ENCODE peak calls at places on chromosomes 2 and 18, in five cellular contexts. I is CD8-positive, alpha-beta T cell; R is heart right ventricle; N is IMR-90; P is aorta. J is an unnamed sample.

GRCh38 chr2:47422560-47422959 is 19.6 kb downstream of the MSH2 start:
- ATAC-seq in I (no peak), R (no peak), N (peak; percentile 66), P (no peak), J (no peak)

GRCh38 chr2:19021721-19022120 is 336.7 kb downstream of the OSR1 start:
- ATAC-seq in I (no peak), R (peak; percentile 29), N (peak; percentile 31), P (no peak), J (no peak)

GRCh38 chr18:3499498-3499897 is 49.5 kb downstream of the TGIF1 start:
- ATAC-seq in I (no peak), R (no peak), N (peak; percentile 57), P (peak; percentile 41), J (no peak)

GRCh38 chr2:217797170-217797569 is 205.6 kb downstream of the TNS1 start:
- ATAC-seq in I (no peak), R (peak; percentile 21), N (no peak), P (no peak), J (peak; percentile 14)

GRCh38 chr2:234494361-234495075 is 2.4 kb downstream of the ARL4C start:
- ATAC-seq in I (peak; percentile 14), R (no peak), N (no peak), P (no peak), J (no peak)

GRCh38 chr2:147910990-147911473 is 66.2 kb downstream of the ACVR2A start:
- ATAC-seq in I (no peak), R (no peak), N (peak; percentile 53), P (peak; percentile 81), J (no peak)

GRCh38 chr2:227057060-227057459 is 106.9 kb downstream of the COL4A4 start:
- ATAC-seq in I (no peak), R (no peak), N (no peak), P (no peak), J (no peak)

GRCh38 chr2:46705663-46706062 is 209.9 kb downstream of the MCFD2 start:
- ATAC-seq in I (no peak), R (no peak), N (no peak), P (no peak), J (no peak)

GRCh38 chr2:204040016-204040415 is 103.5 kb downstream of the ICOS start:
- ATAC-seq in I (no peak), R (no peak), N (no peak), P (no peak), J (no peak)

GRCh38 chr2:128750328-128751165 is 431.9 kb upstream of the HS6ST1 start:
- ATAC-seq in I (no peak), R (peak; percentile 16), N (no peak), P (peak; percentile 22), J (no peak)

GRCh38 chr18:74819433-74820059 is 221.9 kb downstream of the ZNF407 start:
- ATAC-seq in I (no peak), R (no peak), N (no peak), P (no peak), J (no peak)

GRCh38 chr18:13077473-13077872 is 86.3 kb downstream of the CEP192 start:
- ATAC-seq in I (no peak), R (no peak), N (no peak), P (no peak), J (no peak)

GRCh38 chr2:141611981-141612380 is 518.8 kb downstream of the LRP1B start:
- ATAC-seq in I (no peak), R (no peak), N (peak; percentile 66), P (no peak), J (no peak)

GRCh38 chr2:3595409-3595808 is 497 bp downstream of the COLEC11 start:
- ATAC-seq in I (no peak), R (peak; percentile 11), N (no peak), P (peak; percentile 29), J (no peak)

GRCh38 chr2:60441791-60442190 is 111.7 kb downstream of the BCL11A start:
- ATAC-seq in I (no peak), R (no peak), N (no peak), P (no peak), J (no peak)

GRCh38 chr2:215188078-215188477 is 49.7 kb upstream of the ABCA12 start:
- ATAC-seq in I (no peak), R (no peak), N (no peak), P (no peak), J (no peak)

GRCh38 chr2:110219496-110220192 is 7.3 kb upstream of the MTLN start:
- ATAC-seq in I (no peak), R (no peak), N (peak; percentile 62), P (no peak), J (no peak)

GRCh38 chr2:170743530-170744239 is 26.5 kb upstream of the ERICH2 start:
- ATAC-seq in I (no peak), R (no peak), N (no peak), P (no peak), J (no peak)

GRCh38 chr2:213710164-213710563 is 425.9 kb downstream of the SPAG16 start:
- ATAC-seq in I (no peak), R (no peak), N (no peak), P (no peak), J (no peak)

GRCh38 chr18:54238181-54238936 is 13.9 kb upstream of the MBD2 start:
- ATAC-seq in I (no peak), R (no peak), N (no peak), P (no peak), J (no peak)

GRCh38 chr2:221399183-221399582 is 172.9 kb downstream of the EPHA4 start:
- ATAC-seq in I (no peak), R (no peak), N (no peak), P (no peak), J (no peak)

GRCh38 chr18:8212893-8213805 is 396.1 kb upstream of the RAB12 start:
- ATAC-seq in I (no peak), R (peak; percentile 67), N (peak; percentile 69), P (no peak), J (no peak)

GRCh38 chr2:172230783-172231446 is 128.2 kb upstream of the DLX2 start:
- ATAC-seq in I (no peak), R (no peak), N (no peak), P (no peak), J (no peak)

GRCh38 chr18:70382032-70382431 is 93.2 kb downstream of the SOCS6 start:
- ATAC-seq in I (no peak), R (no peak), N (no peak), P (no peak), J (no peak)

GRCh38 chr18:62131305-62131909 is 55.4 kb downstream of the PIGN start:
- ATAC-seq in I (no peak), R (peak; percentile 64), N (peak; percentile 92), P (no peak), J (no peak)

GRCh38 chr2:8821276-8822217 is 15.9 kb downstream of the KIDINS220 start:
- ATAC-seq in I (no peak), R (peak; percentile 97), N (peak; percentile 76), P (peak; percentile 95), J (peak; percentile 99)

GRCh38 chr2:64474200-64474630 is 20.3 kb downstream of the LGALSL start:
- ATAC-seq in I (no peak), R (peak; percentile 15), N (no peak), P (no peak), J (no peak)

GRCh38 chr2:69848186-69848790 is 18.8 kb downstream of the GMCL1 start:
- ATAC-seq in I (no peak), R (no peak), N (no peak), P (no peak), J (no peak)
- H3K4me1 ChIP-seq in I (no peaks in the 10 kb centered on the region), R (no peaks in the 10 kb centered on the region), N (no peaks in the 10 kb centered on the region), P (no peaks in the 10 kb centered on the region), J (no peaks in the 10 kb centered on the region)

GRCh38 chr2:99611034-99611433 is 121.2 kb upstream of the REV1 start:
- ATAC-seq in I (no peak), R (no peak), N (no peak), P (no peak), J (no peak)

GRCh38 chr2:99608861-99609260 is 119.0 kb upstream of the REV1 start:
- ATAC-seq in I (no peak), R (no peak), N (no peak), P (no peak), J (no peak)

GRCh38 chr2:99613992-99614391 is 124.2 kb upstream of the REV1 start:
- ATAC-seq in I (no peak), R (no peak), N (peak; percentile 42), P (no peak), J (no peak)

GRCh38 chr2:99609851-99610381 is 120.1 kb upstream of the REV1 start:
- ATAC-seq in I (no peak), R (no peak), N (no peak), P (no peak), J (no peak)

GRCh38 chr2:99611786-99612185 is 122.0 kb upstream of the REV1 start:
- ATAC-seq in I (no peak), R (no peak), N (no peak), P (no peak), J (no peak)
- H3K4me1 ChIP-seq in I (no peaks in the 10 kb centered on the region), R (peaks cover 2% of the 10 kb centered on the region), N (peaks cover 10% of the 10 kb centered on the region), P (no peaks in the 10 kb centered on the region), J (no peaks in the 10 kb centered on the region)

GRCh38 chr2:61713457-61713856 is 140.4 kb downstream of the FAM161A start:
- ATAC-seq in I (no peak), R (peak; percentile 77), N (no peak), P (no peak), J (no peak)

GRCh38 chr2:61714210-61714609 is 139.7 kb downstream of the FAM161A start:
- ATAC-seq in I (no peak), R (peak; percentile 83), N (no peak), P (no peak), J (no peak)

GRCh38 chr2:61710711-61711110 is 143.1 kb downstream of the FAM161A start:
- ATAC-seq in I (no peak), R (no peak), N (no peak), P (no peak), J (no peak)

GRCh38 chr2:61715501-61715900 is 138.4 kb downstream of the FAM161A start:
- ATAC-seq in I (no peak), R (no peak), N (no peak), P (no peak), J (no peak)

DNA sequence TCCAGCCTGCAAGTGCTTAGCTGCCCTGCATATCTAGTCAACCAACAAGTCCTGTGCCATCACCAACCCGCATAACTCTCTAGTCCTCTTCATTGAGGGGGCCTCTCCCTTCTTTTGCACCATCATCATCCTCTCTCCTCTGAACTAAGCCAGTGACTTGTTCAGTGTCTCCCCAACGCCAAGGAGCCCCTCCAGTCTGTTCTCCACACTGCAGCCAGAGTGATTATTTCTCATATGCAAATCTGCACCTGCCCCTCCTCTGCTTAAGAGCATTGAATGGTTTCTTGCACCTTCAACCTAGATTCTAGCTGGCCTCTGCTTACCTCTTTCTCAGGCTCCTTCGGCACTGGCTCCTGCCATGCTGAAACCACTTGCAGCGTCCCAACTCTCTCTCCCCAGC is 141.8 kb downstream of the FAM161A start:
- ATAC-seq in I (no peak), R (no peak), N (no peak), P (no peak), J (no peak)
- H3K4me1 ChIP-seq in I (no peaks in the 10 kb centered on the region), R (no peaks in the 10 kb centered on the region), N (peaks cover 2% of the 10 kb centered on the region), P (no peaks in the 10 kb centered on the region), J (peaks cover 16% of the 10 kb centered on the region)

GRCh38 chr2:152548996-152549395 is 168.3 kb downstream of the PRPF40A start:
- ATAC-seq in I (no peak), R (no peak), N (peak; percentile 83), P (no peak), J (no peak)
- H3K4me1 ChIP-seq in I (no peaks in the 10 kb centered on the region), R (no peaks in the 10 kb centered on the region), N (peaks cover 12% of the 10 kb centered on the region), P (peaks cover 2% of the 10 kb centered on the region), J (no peaks in the 10 kb centered on the region)

GRCh38 chr18:77114070-77114563 is 18.5 kb downstream of the MBP start:
- ATAC-seq in I (no peak), R (no peak), N (no peak), P (no peak), J (no peak)
- H3K4me1 ChIP-seq in I (peaks cover 72% of the 10 kb centered on the region), R (peaks cover 17% of the 10 kb centered on the region), N (peaks cover 13% of the 10 kb centered on the region), P (no peaks in the 10 kb centered on the region), J (peaks cover 28% of the 10 kb centered on the region)